ENCODE peak calls at places on chromosomes 12 and 14, in nine cellular contexts. N is mammary epithelial cell, I is cardiac muscle cell, K is heart right ventricle, G is gastrocnemius medialis, V is uterus, C is fibroblast of lung, T is breast epithelium, Y is psoas muscle. L is an unnamed sample. For H3K27me3 and H3K4me1, the result is how much of the 10 kb centered on the place peaks cover.

GRCh38 chr12:52438305-52439301 is 4.4 kb upstream of the KRT75 start:
- DNase-seq in I (no peak), N (peak), C (no peak), Y (no peak), V (no peak), G (no peak), T (no peak), K (no peak), L (no peak)

GRCh38 chr12:68397566-68398158 is 65.5 kb upstream of the MDM1 start:
- DNase-seq in G (no peak), V (no peak), Y (no peak), I (no peak), C (peak), T (no peak), N (no peak), K (no peak), L (peak)

GRCh38 chr14:101520621-101521305 is 40.5 kb upstream of the DIO3 start:
- DNase-seq in K (no peak), V (peak), C (peak), N (no peak), Y (peak), T (no peak), I (no peak), G (peak), L (no peak)

GRCh38 chr12:57864811-57865751 is 18.6 kb upstream of the CTDSP2 start:
- DNase-seq in Y (peak), V (peak), G (peak), K (peak), T (peak), N (peak), C (peak), I (peak), L (no peak)

GRCh38 chr14:100305446-100306255 is 593 bp downstream of the SLC25A29 start:
- DNase-seq in T (no peak), Y (peak), K (peak), C (peak), V (peak), N (no peak), G (no peak), I (no peak), L (no peak)

GRCh38 chr14:92631098-92631497 is 117.3 kb downstream of the LGMN start:
- DNase-seq in Y (no peak), C (no peak), N (no peak), G (no peak), I (no peak), T (no peak), V (no peak), K (no peak), L (no peak)

GRCh38 chr14:85530626-85531025 is 682 bp downstream of the FLRT2 start:
- DNase-seq in K (no peak), N (no peak), V (no peak), I (no peak), T (no peak), C (no peak), G (no peak), Y (no peak), L (no peak)

GRCh38 chr12:110224379-110225304 is 56.4 kb upstream of the ATP2A2 start:
- DNase-seq in C (peak), G (peak), Y (no peak), N (peak), I (no peak), V (peak), K (no peak), T (no peak), L (no peak)

GRCh38 chr14:22466520-22466919 is 122.5 kb downstream of the DAD1 start:
- DNase-seq in N (peak), T (no peak), I (no peak), G (no peak), C (peak), V (no peak), Y (no peak), K (no peak), L (no peak)

GRCh38 chr12:98606367-98606985 is 13.0 kb downstream of the SLC25A3 start:
- DNase-seq in V (no peak), Y (no peak), C (no peak), N (no peak), T (no peak), G (no peak), K (no peak), I (no peak), L (no peak)
- TF ChIP-seq CTCF in V (no peak), Y (no peak), C (no peak), N (no peak), T (no peak), G (no peak), K (no peak), I (peak), L (no peak)

GRCh38 chr12:114479831-114480230 is 73.9 kb upstream of the TBX5 start:
- DNase-seq in Y (no peak), T (no peak), G (no peak), C (no peak), I (no peak), K (no peak), N (no peak), V (no peak), L (no peak)

GRCh38 chr12:114483996-114484395 is 78.1 kb upstream of the TBX5 start:
- DNase-seq in G (no peak), K (no peak), V (no peak), C (no peak), N (no peak), I (no peak), Y (no peak), T (no peak), L (no peak)

GRCh38 chr12:114481200-114481535 is 75.2 kb upstream of the TBX5 start:
- DNase-seq in I (peak), V (no peak), C (no peak), G (no peak), Y (no peak), K (no peak), T (no peak), N (no peak), L (no peak)

GRCh38 chr12:114478891-114479290 is 72.9 kb upstream of the TBX5 start:
- DNase-seq in Y (no peak), V (no peak), C (no peak), N (no peak), G (no peak), K (no peak), T (no peak), I (no peak), L (no peak)

DNA sequence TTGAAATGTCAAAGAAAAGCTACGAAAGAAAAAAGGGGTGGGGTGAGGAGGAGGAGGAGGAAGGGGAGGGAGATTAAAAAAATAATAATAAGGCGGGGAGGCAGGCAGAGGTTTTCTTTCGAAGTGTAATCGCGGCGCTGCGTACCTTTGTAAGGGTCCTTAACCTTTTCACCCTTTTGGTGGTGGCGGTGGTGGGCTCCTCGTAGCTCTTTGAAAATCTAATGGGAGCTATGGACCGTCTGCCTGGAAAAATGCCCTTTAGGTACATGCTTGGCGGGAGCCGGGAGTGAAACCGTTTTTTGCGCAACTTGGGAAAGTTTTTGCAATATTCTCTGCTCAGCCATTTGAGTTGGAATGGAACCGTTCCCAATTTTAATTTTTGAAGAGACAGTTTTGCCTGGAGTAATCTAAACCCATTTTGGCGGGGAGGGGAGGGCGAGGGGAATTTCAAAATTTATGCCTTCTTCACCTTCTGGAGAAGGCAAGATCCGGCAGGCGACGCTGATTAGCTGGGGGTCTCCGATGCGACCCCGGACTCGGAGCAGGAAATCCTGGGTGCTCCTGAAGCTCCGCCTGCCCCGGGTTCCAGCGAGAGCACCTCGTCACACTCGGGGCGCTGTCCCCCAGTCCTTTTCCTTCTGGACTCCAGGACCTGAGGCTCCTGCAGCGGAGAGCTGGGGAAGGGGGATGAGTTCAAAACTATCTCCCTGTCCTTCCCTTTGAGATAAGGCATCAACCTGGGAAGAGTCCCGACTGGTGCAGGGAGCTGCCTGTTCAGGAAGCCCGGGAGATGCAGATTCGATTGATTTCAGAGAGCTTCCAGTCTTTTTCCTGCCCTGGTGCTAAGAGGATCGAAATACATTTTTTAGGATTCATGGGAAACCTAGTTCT is 74.6 kb upstream of the TBX5 start:
- DNase-seq in I (no peak), C (no peak), Y (no peak), N (peak), V (no peak), T (no peak), G (no peak), K (no peak), L (no peak)
- H3K27me3 ChIP-seq in I (half or more), C (under half), Y (half or more), N (under half), V (under half), T (under half), G (under half), K (half or more), L (under half)

GRCh38 chr14:68977137-68977740 is 1.9 kb downstream of the ACTN1 start:
- DNase-seq in C (no peak), K (no peak), T (no peak), I (peak), N (no peak), V (peak), Y (no peak), G (no peak), L (no peak)

GRCh38 chr14:68976160-68977067 is 2.7 kb downstream of the ACTN1 start:
- DNase-seq in C (peak), K (peak), V (peak), Y (peak), G (no peak), T (no peak), I (no peak), N (peak), L (no peak)

GRCh38 chr14:68979021-68979721 is at the start of gene ACTN1:
- DNase-seq in Y (peak), V (peak), T (peak), C (peak), N (peak), G (peak), K (peak), I (peak), L (peak)

GRCh38 chr14:68978550-68978911 is 571 bp downstream of the ACTN1 start:
- DNase-seq in I (peak), Y (peak), G (peak), N (peak), C (peak), K (peak), T (peak), V (peak), L (no peak)

GRCh38 chr14:68977741-68978549 is 1.2 kb downstream of the ACTN1 start:
- DNase-seq in N (peak), K (peak), C (peak), V (peak), T (peak), I (peak), G (no peak), Y (peak), L (peak)
- H3K4me1 ChIP-seq in N (half or more), K (under half), C (half or more), V (under half), T (under half), I (under half), G (under half), Y (under half), L (half or more)

GRCh38 chr12:121626087-121626852 is at the start of gene ORAI1:
- DNase-seq in V (peak), I (peak), Y (peak), T (peak), N (peak), C (peak), K (peak), G (peak), L (peak)
- TF ChIP-seq CTCF in V (no peak), I (no peak), Y (peak), T (no peak), N (no peak), C (no peak), K (peak), G (peak), L (no peak)

GRCh38 chr12:49091836-49092085 is 2.8 kb downstream of the DHH start:
- DNase-seq in V (no peak), N (no peak), K (no peak), T (no peak), I (no peak), C (peak), G (no peak), Y (no peak), L (no peak)

GRCh38 chr12:49092086-49092815 is 2.4 kb downstream of the DHH start:
- DNase-seq in K (no peak), Y (peak), C (no peak), I (peak), G (no peak), V (peak), T (no peak), N (peak), L (no peak)

GRCh38 chr12:49089831-49090773 is 4.5 kb downstream of the DHH start:
- DNase-seq in V (no peak), C (peak), T (no peak), Y (peak), I (peak), N (peak), G (no peak), K (no peak), L (no peak)

GRCh38 chr12:49092816-49093406 is 1.7 kb downstream of the DHH start:
- DNase-seq in G (no peak), Y (no peak), C (no peak), T (no peak), V (no peak), N (no peak), I (no peak), K (no peak), L (no peak)

DNA sequence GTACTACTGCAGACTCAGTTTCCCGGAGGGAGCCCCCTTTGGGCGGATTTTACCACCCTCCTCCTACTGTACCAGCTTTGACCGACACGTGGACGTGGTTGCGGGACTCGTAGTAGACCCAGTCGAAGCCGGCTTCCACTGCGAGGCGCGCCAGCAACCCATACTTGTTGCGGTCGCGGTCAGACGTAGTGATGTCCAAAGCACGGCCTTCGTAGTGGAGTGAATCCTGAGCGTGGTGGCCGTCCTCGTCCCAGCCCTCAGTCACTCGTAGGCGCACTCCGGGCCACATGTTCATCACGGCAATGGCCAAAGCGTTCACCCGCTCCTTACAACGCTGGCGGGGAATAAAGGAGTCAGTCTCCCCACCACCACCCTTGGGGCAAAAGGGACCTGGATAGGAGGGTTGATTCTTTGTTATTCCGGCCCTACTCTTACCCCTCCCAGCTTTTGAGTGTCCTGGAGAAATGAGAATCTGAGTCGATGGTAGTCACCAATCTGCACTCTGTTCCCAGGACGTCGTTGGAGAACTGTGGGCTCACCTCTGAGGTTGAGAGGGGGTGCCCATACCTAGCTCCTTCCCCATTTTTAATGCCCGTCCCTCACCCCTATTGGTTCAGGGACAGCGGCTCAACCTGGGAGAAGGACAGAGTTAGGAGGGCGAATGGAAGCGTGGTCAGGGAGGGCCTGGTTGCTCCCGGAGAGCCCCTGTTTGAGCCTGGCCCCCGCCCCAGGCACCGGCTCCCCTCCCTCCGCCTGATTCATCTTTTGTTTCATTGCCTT is 3.4 kb downstream of the DHH start:
- DNase-seq in G (no peak), K (no peak), Y (no peak), I (no peak), C (peak), T (no peak), V (no peak), N (no peak), L (no peak)
- H3K27me3 ChIP-seq in G (half or more), K (half or more), Y (half or more), I (half or more), C (under half), T (under half), V (under half), N (under half), L (under half)

GRCh38 chr12:31521972-31522371 is 69.0 kb downstream of the DENND5B start:
- DNase-seq in C (no peak), N (no peak), V (no peak), Y (no peak), G (no peak), T (no peak), K (no peak), I (no peak), L (no peak)
- H3K4me1 ChIP-seq in C (under half), N (under half), V (under half), Y (under half), G (half or more), T (under half), K (half or more), I (half or more), L (under half)